ENCODE peak calls at places on chromosomes 1 and 21, in four cellular contexts. One of them, this sample, is unnamed.

GRCh38 chr1:56715161-56715560 is 70.0 kb downstream of the PRKAA2 start:
- DNase-seq in left ventricle myocardium inferior: no peak
- DNase-seq in CD8-positive, alpha-beta T cell: no peak
- DNase-seq in lung: no peak
- DNase-seq in this sample: no peak

GRCh38 chr1:229377429-229377828 is 34.6 kb upstream of the CCSAP start:
- DNase-seq in CD8-positive, alpha-beta T cell: no peak
- DNase-seq in left ventricle myocardium inferior: no peak
- DNase-seq in lung: no peak
- DNase-seq in this sample: no peak

GRCh38 chr21:35976481-35976880 is 83.8 kb downstream of the SETD4 start:
- DNase-seq in lung: no peak
- DNase-seq in left ventricle myocardium inferior: no peak
- DNase-seq in CD8-positive, alpha-beta T cell: no peak
- DNase-seq in this sample: no peak

GRCh38 chr1:3697810-3698209 is 45.5 kb downstream of the TP73 start:
- DNase-seq in lung: no peak
- DNase-seq in left ventricle myocardium inferior: no peak
- DNase-seq in CD8-positive, alpha-beta T cell: no peak
- DNase-seq in this sample: no peak

GRCh38 chr1:245686006-245686405 is 531.2 kb downstream of the KIF26B start:
- DNase-seq in CD8-positive, alpha-beta T cell: no peak
- DNase-seq in lung: no peak
- DNase-seq in left ventricle myocardium inferior: no peak
- DNase-seq in this sample: no peak

GRCh38 chr21:41660748-41661147 is 106.1 kb downstream of the RIPK4 start:
- DNase-seq in CD8-positive, alpha-beta T cell: no peak
- DNase-seq in lung: no peak
- DNase-seq in left ventricle myocardium inferior: no peak
- DNase-seq in this sample: no peak

GRCh38 chr1:171796592-171796991 is 15.1 kb downstream of the METTL13 start:
- DNase-seq in lung: no peak
- DNase-seq in left ventricle myocardium inferior: no peak
- DNase-seq in CD8-positive, alpha-beta T cell: no peak
- DNase-seq in this sample: no peak

GRCh38 chr1:224894915-224895314 is 34.6 kb upstream of the DNAH14 start:
- DNase-seq in left ventricle myocardium inferior: no peak
- DNase-seq in lung: no peak
- DNase-seq in CD8-positive, alpha-beta T cell: no peak
- DNase-seq in this sample: no peak

GRCh38 chr1:197775282-197776262 is at the start of gene DENND1B:
- DNase-seq in left ventricle myocardium inferior: peak; percentile 74
- DNase-seq in lung: peak; percentile 86
- DNase-seq in CD8-positive, alpha-beta T cell: peak; percentile 75
- DNase-seq in this sample: peak; percentile 80

GRCh38 chr1:228463559-228464455 is 23.4 kb upstream of the RNF187 start:
- DNase-seq in lung: no peak
- DNase-seq in CD8-positive, alpha-beta T cell: peak; percentile 27
- DNase-seq in left ventricle myocardium inferior: no peak
- DNase-seq in this sample: peak; percentile 48

GRCh38 chr1:77036560-77036959 is 169.3 kb downstream of the ST6GALNAC5 start:
- DNase-seq in CD8-positive, alpha-beta T cell: no peak
- DNase-seq in left ventricle myocardium inferior: no peak
- DNase-seq in lung: no peak
- DNase-seq in this sample: peak; percentile 30

GRCh38 chr1:46411601-46412341 is 17.7 kb downstream of the FAAH start:
- DNase-seq in lung: no peak
- DNase-seq in CD8-positive, alpha-beta T cell: no peak
- DNase-seq in left ventricle myocardium inferior: no peak
- DNase-seq in this sample: peak; percentile 56

GRCh38 chr1:185894806-185895205 is 160.6 kb downstream of the HMCN1 start:
- DNase-seq in lung: no peak
- DNase-seq in CD8-positive, alpha-beta T cell: no peak
- DNase-seq in left ventricle myocardium inferior: no peak
- DNase-seq in this sample: no peak

GRCh38 chr1:16954579-16954978 is 25.8 kb downstream of the MFAP2 start:
- DNase-seq in left ventricle myocardium inferior: no peak
- DNase-seq in lung: no peak
- DNase-seq in CD8-positive, alpha-beta T cell: no peak
- DNase-seq in this sample: no peak

GRCh38 chr1:86151427-86151826 is 5.1 kb downstream of the COL24A1 start:
- DNase-seq in left ventricle myocardium inferior: no peak
- DNase-seq in lung: no peak
- DNase-seq in CD8-positive, alpha-beta T cell: no peak
- DNase-seq in this sample: no peak

GRCh38 chr1:230125633-230126528 is 58.8 kb downstream of the GALNT2 start:
- DNase-seq in lung: no peak
- DNase-seq in left ventricle myocardium inferior: no peak
- DNase-seq in CD8-positive, alpha-beta T cell: no peak
- DNase-seq in this sample: no peak

GRCh38 chr1:172670791-172671190 is 11.9 kb downstream of the FASLG start:
- DNase-seq in CD8-positive, alpha-beta T cell: no peak
- DNase-seq in lung: no peak
- DNase-seq in left ventricle myocardium inferior: no peak
- DNase-seq in this sample: no peak

GRCh38 chr1:240575976-240576666 is 35.8 kb downstream of the GREM2 start:
- DNase-seq in left ventricle myocardium inferior: no peak
- DNase-seq in lung: no peak
- DNase-seq in CD8-positive, alpha-beta T cell: no peak
- DNase-seq in this sample: no peak

GRCh38 chr1:225611537-225612223 is 41.2 kb downstream of the ENAH start:
- DNase-seq in CD8-positive, alpha-beta T cell: no peak
- DNase-seq in left ventricle myocardium inferior: no peak
- DNase-seq in lung: no peak
- DNase-seq in this sample: no peak

DNA sequence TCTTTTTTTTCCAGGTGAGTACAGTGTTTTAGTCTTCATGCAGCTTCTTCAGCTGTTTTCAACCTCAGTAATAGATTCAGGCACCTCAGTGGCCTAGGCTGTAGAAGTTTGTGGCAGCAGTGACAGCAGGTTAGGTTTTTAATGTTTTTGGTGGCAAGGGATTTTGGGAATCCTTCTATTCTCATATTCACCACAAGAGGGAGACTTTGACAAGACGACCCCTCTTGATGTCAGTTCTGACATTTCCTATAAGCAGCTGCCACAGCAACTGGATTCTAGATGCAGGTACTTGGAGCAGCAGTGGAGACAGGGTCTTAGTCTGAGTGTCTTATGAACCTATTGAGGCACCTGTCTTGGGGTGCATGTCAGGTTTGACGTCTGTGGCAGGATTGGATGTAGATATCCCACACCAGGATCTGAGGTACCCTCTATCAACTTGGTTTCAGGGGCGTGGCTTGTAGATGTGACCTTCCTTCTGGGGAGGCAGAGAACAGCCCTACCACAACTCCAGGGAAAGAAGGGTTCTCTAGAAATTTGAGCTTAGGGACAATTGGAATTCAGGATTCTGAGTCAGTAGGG is 1104.2 kb upstream of the TMPRSS15 start:
- DNase-seq in left ventricle myocardium inferior: no peak
- DNase-seq in CD8-positive, alpha-beta T cell: no peak
- DNase-seq in lung: no peak
- DNase-seq in this sample: no peak
- TF ChIP-seq CTCF in left ventricle myocardium inferior: no peak
- TF ChIP-seq CTCF in CD8-positive, alpha-beta T cell: no peak
- TF ChIP-seq CTCF in lung: no peak
- TF ChIP-seq CTCF in this sample: no peak

GRCh38 chr1:81874461-81874860 is 73.7 kb downstream of the ADGRL2 start:
- DNase-seq in CD8-positive, alpha-beta T cell: no peak
- DNase-seq in left ventricle myocardium inferior: no peak
- DNase-seq in lung: no peak
- DNase-seq in this sample: no peak
- H3K4me1 ChIP-seq in CD8-positive, alpha-beta T cell: no peaks in the 10 kb centered on the region
- H3K4me1 ChIP-seq in left ventricle myocardium inferior: peaks cover 71% of the 10 kb centered on the region
- H3K4me1 ChIP-seq in lung: no peaks in the 10 kb centered on the region
- H3K4me1 ChIP-seq in this sample: peaks cover 3% of the 10 kb centered on the region

GRCh38 chr1:152165291-152166077 is 6.5 kb upstream of the RPTN start:
- DNase-seq in lung: no peak
- DNase-seq in left ventricle myocardium inferior: no peak
- DNase-seq in CD8-positive, alpha-beta T cell: no peak
- DNase-seq in this sample: no peak
- H3K27me3 ChIP-seq in lung: no peaks in the 10 kb centered on the region
- H3K27me3 ChIP-seq in left ventricle myocardium inferior: no peaks in the 10 kb centered on the region
- H3K27me3 ChIP-seq in CD8-positive, alpha-beta T cell: no peaks in the 10 kb centered on the region
- H3K27me3 ChIP-seq in this sample: no peaks in the 10 kb centered on the region

GRCh38 chr1:114137497-114137896 is 16.2 kb downstream of the SYT6 start:
- DNase-seq in lung: no peak
- DNase-seq in left ventricle myocardium inferior: no peak
- DNase-seq in CD8-positive, alpha-beta T cell: no peak
- DNase-seq in this sample: no peak
- TF ChIP-seq CTCF in lung: no peak
- TF ChIP-seq CTCF in left ventricle myocardium inferior: no peak
- TF ChIP-seq CTCF in CD8-positive, alpha-beta T cell: no peak
- TF ChIP-seq CTCF in this sample: no peak

DNA sequence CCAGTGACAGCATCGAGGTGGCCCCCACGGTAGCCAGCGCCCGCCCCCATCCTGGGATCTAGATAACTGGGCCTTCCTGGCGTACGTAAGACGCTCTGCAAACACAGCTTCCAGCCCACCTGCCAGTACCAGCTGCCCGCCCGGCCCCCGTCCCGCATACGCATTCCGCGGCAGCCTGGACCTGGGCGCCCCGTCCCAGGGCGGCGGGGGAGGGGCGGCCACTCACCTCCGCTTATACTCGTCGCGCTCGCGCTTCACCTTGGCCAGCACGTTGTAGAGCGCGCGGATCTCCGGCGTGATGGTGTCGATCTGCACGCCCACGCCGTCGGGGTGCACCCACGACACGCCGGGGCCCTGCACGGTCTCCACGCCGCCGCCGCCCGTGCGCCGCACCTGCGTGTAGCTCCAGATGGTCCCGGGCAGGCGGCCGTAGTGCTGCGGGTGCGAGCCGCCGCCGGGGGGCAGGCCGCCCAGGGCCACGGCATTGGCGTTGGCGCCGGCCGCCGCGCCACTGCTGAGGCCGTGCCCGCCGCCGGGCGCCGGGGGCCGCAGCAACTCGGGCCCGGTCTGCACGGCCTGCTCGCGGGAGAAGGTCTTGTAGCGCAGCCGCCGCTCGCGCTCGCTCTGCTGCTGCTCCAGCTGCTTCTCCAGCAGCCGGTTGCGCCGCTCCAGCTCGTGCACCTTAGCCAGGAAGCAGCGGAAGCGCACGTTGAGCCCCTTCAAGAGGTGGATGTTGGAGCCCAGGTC is 861 bp downstream of the IFFO2 start:
- DNase-seq in CD8-positive, alpha-beta T cell: no peak
- DNase-seq in left ventricle myocardium inferior: no peak
- DNase-seq in lung: no peak
- DNase-seq in this sample: peak; percentile 42
- H3K4me1 ChIP-seq in CD8-positive, alpha-beta T cell: peaks cover 66% of the 10 kb centered on the region
- H3K4me1 ChIP-seq in left ventricle myocardium inferior: peaks cover 54% of the 10 kb centered on the region
- H3K4me1 ChIP-seq in lung: peaks cover 25% of the 10 kb centered on the region
- H3K4me1 ChIP-seq in this sample: peaks cover 25% of the 10 kb centered on the region

DNA sequence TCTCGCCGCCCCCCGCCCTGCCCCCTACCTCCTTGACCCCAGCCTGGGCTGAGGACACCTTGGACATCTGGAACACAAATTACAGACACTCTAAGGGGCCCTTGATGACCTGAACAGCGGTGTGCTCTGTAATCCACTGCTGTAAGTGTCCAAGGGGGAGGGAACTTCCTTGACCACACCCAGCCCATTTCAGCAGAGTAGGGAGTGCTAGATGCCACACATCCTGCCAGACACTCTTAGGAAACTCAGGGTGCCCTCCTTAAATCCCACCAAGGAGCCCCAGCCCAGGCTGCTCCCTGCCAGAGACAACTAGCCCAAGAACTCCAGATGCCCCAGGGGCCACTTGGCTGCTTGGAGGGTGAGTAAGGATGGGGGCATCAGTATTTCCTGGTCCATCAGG is 282.2 kb downstream of the RRAGC start:
- DNase-seq in CD8-positive, alpha-beta T cell: no peak
- DNase-seq in lung: no peak
- DNase-seq in left ventricle myocardium inferior: no peak
- DNase-seq in this sample: no peak
- H3K27me3 ChIP-seq in CD8-positive, alpha-beta T cell: peaks cover 9% of the 10 kb centered on the region
- H3K27me3 ChIP-seq in lung: no peaks in the 10 kb centered on the region
- H3K27me3 ChIP-seq in left ventricle myocardium inferior: peaks cover 96% of the 10 kb centered on the region
- H3K27me3 ChIP-seq in this sample: no peaks in the 10 kb centered on the region

GRCh38 chr1:5394111-5394510 is 598.1 kb downstream of the NPHP4 start:
- DNase-seq in CD8-positive, alpha-beta T cell: no peak
- DNase-seq in lung: no peak
- DNase-seq in left ventricle myocardium inferior: no peak
- DNase-seq in this sample: no peak
- TF ChIP-seq CTCF in CD8-positive, alpha-beta T cell: no peak
- TF ChIP-seq CTCF in lung: no peak
- TF ChIP-seq CTCF in left ventricle myocardium inferior: no peak
- TF ChIP-seq CTCF in this sample: no peak

DNA sequence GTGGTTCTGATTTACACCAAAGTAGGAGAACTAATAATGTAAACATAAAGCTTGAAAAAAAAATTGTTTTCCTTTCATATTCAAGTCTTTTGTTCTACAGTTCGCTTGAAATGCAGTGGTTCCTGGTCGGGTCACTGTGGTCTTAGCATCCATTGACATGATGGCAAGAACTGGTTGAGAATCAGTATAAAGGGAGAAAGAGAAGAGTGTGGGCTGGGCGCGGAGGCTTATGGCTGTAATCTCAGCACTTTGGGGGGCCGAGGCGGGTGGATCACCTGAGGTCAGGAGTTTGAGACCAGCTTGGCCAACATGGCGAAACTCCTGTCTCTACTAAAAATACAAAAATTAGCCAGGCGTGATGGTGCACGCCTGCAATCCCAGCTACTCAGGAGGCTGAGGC is 250.9 kb downstream of the BACH1 start:
- DNase-seq in CD8-positive, alpha-beta T cell: no peak
- DNase-seq in left ventricle myocardium inferior: no peak
- DNase-seq in lung: no peak
- DNase-seq in this sample: no peak
- H3K4me1 ChIP-seq in CD8-positive, alpha-beta T cell: no peaks in the 10 kb centered on the region
- H3K4me1 ChIP-seq in left ventricle myocardium inferior: no peaks in the 10 kb centered on the region
- H3K4me1 ChIP-seq in lung: no peaks in the 10 kb centered on the region
- H3K4me1 ChIP-seq in this sample: no peaks in the 10 kb centered on the region

DNA sequence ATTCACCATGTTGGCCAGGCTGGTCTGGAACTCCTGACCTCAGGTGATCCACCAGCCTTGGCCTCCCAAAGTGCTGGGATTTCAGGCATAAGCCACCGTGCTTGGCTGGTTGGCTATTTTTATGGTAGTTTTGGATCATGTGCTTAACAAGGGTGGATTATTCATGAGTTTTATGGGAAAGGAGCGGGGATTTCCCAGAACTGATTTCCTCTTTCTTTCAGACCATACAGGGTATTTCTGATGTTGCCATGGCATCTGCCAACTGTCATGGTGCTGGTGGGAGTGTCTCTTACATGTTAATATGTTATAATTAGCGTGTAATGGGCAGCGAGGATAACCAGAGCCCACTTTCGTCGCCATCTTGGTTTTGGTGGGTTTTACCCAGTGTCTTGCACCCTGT is 3.2 kb downstream of the TRPM2 start:
- DNase-seq in lung: no peak
- DNase-seq in CD8-positive, alpha-beta T cell: no peak
- DNase-seq in left ventricle myocardium inferior: no peak
- DNase-seq in this sample: no peak
- H3K27me3 ChIP-seq in lung: peaks cover 4% of the 10 kb centered on the region
- H3K27me3 ChIP-seq in CD8-positive, alpha-beta T cell: no peaks in the 10 kb centered on the region
- H3K27me3 ChIP-seq in left ventricle myocardium inferior: peaks cover 61% of the 10 kb centered on the region
- H3K27me3 ChIP-seq in this sample: no peaks in the 10 kb centered on the region

This sample was measured in testis.